ENCODE peak calls at places on chromosome 20, in eight cellular contexts. One of them, this sample, is unnamed.

GRCh38 chr20:38888059-38888831 is 38.0 kb upstream of the FAM83D start:
- DNase-seq in occipital lobe: peak; percentile 42
- DNase-seq in T-cell: no peak
- DNase-seq in D341Med: no peak
- DNase-seq in RCC 7860: no peak
- DNase-seq in cardiac septum: no peak
- DNase-seq in astrocyte of the cerebellum: no peak
- DNase-seq in DMS153: no peak
- DNase-seq in this sample: peak; percentile 70

GRCh38 chr20:24743641-24744040 is 205.4 kb upstream of the CST7 start:
- DNase-seq in occipital lobe: no peak
- DNase-seq in T-cell: no peak
- DNase-seq in D341Med: no peak
- DNase-seq in RCC 7860: no peak
- DNase-seq in cardiac septum: no peak
- DNase-seq in astrocyte of the cerebellum: no peak
- DNase-seq in DMS153: no peak
- DNase-seq in this sample: no peak

GRCh38 chr20:58239216-58239615 is 10.8 kb upstream of the ANKRD60 start:
- DNase-seq in occipital lobe: no peak
- DNase-seq in T-cell: no peak
- DNase-seq in D341Med: no peak
- DNase-seq in RCC 7860: no peak
- DNase-seq in cardiac septum: no peak
- DNase-seq in astrocyte of the cerebellum: no peak
- DNase-seq in DMS153: no peak
- DNase-seq in this sample: no peak

GRCh38 chr20:2114560-2114959 is 12.9 kb downstream of the STK35 start:
- DNase-seq in occipital lobe: no peak
- DNase-seq in T-cell: no peak
- DNase-seq in D341Med: no peak
- DNase-seq in RCC 7860: no peak
- DNase-seq in cardiac septum: no peak
- DNase-seq in astrocyte of the cerebellum: no peak
- DNase-seq in DMS153: no peak
- DNase-seq in this sample: no peak

GRCh38 chr20:6764619-6765018 is 2.9 kb upstream of the BMP2 start:
- DNase-seq in occipital lobe: no peak
- DNase-seq in T-cell: no peak
- DNase-seq in D341Med: no peak
- DNase-seq in RCC 7860: no peak
- DNase-seq in cardiac septum: no peak
- DNase-seq in astrocyte of the cerebellum: no peak
- DNase-seq in DMS153: no peak
- DNase-seq in this sample: no peak

GRCh38 chr20:7094438-7094997 is 327.0 kb downstream of the BMP2 start:
- DNase-seq in occipital lobe: no peak
- DNase-seq in T-cell: no peak
- DNase-seq in D341Med: peak; percentile 53
- DNase-seq in RCC 7860: peak; percentile 26
- DNase-seq in cardiac septum: no peak
- DNase-seq in astrocyte of the cerebellum: no peak
- DNase-seq in DMS153: no peak
- DNase-seq in this sample: no peak

GRCh38 chr20:44579313-44580090 is 2.9 kb upstream of the PKIG start:
- DNase-seq in occipital lobe: no peak
- DNase-seq in T-cell: no peak
- DNase-seq in D341Med: no peak
- DNase-seq in RCC 7860: no peak
- DNase-seq in cardiac septum: no peak
- DNase-seq in astrocyte of the cerebellum: no peak
- DNase-seq in DMS153: no peak
- DNase-seq in this sample: no peak

GRCh38 chr20:50666709-50667310 is 24.5 kb downstream of the RIPOR3 start:
- DNase-seq in occipital lobe: no peak
- DNase-seq in T-cell: no peak
- DNase-seq in D341Med: no peak
- DNase-seq in RCC 7860: no peak
- DNase-seq in cardiac septum: no peak
- DNase-seq in astrocyte of the cerebellum: no peak
- DNase-seq in DMS153: no peak
- DNase-seq in this sample: no peak

GRCh38 chr20:38714308-38714707 is 10.0 kb upstream of the SLC32A1 start:
- DNase-seq in occipital lobe: no peak
- DNase-seq in T-cell: no peak
- DNase-seq in D341Med: no peak
- DNase-seq in RCC 7860: no peak
- DNase-seq in cardiac septum: no peak
- DNase-seq in astrocyte of the cerebellum: no peak
- DNase-seq in DMS153: no peak
- DNase-seq in this sample: no peak

GRCh38 chr20:25750765-25751696 is 54.4 kb upstream of the ZNF337 start:
- DNase-seq in occipital lobe: peak; percentile 25
- DNase-seq in T-cell: peak; percentile 43
- DNase-seq in D341Med: peak; percentile 42
- DNase-seq in RCC 7860: no peak
- DNase-seq in cardiac septum: no peak
- DNase-seq in astrocyte of the cerebellum: no peak
- DNase-seq in DMS153: no peak
- DNase-seq in this sample: peak; percentile 86

GRCh38 chr20:23257848-23258746 is 92.5 kb upstream of the NXT1 start:
- DNase-seq in occipital lobe: no peak
- DNase-seq in T-cell: no peak
- DNase-seq in D341Med: no peak
- DNase-seq in RCC 7860: peak; percentile 76
- DNase-seq in cardiac septum: no peak
- DNase-seq in astrocyte of the cerebellum: peak; percentile 63
- DNase-seq in DMS153: peak; percentile 40
- DNase-seq in this sample: no peak

GRCh38 chr20:20731945-20732296 is 19.5 kb upstream of the RALGAPA2 start:
- DNase-seq in occipital lobe: no peak
- DNase-seq in T-cell: no peak
- DNase-seq in D341Med: no peak
- DNase-seq in RCC 7860: no peak
- DNase-seq in cardiac septum: no peak
- DNase-seq in astrocyte of the cerebellum: no peak
- DNase-seq in DMS153: no peak
- DNase-seq in this sample: no peak

GRCh38 chr20:49880177-49880576 is 35.2 kb downstream of the SPATA2 start:
- DNase-seq in occipital lobe: no peak
- DNase-seq in T-cell: no peak
- DNase-seq in D341Med: no peak
- DNase-seq in RCC 7860: no peak
- DNase-seq in cardiac septum: no peak
- DNase-seq in astrocyte of the cerebellum: peak; percentile 47
- DNase-seq in DMS153: no peak
- DNase-seq in this sample: no peak

GRCh38 chr20:33667245-33668086 is 723 bp downstream of the ACTL10 start:
- DNase-seq in occipital lobe: peak; percentile 57
- DNase-seq in T-cell: peak; percentile 39
- DNase-seq in D341Med: peak; percentile 27
- DNase-seq in RCC 7860: peak; percentile 52
- DNase-seq in cardiac septum: no peak
- DNase-seq in astrocyte of the cerebellum: peak; percentile 37
- DNase-seq in DMS153: peak; percentile 56
- DNase-seq in this sample: peak; percentile 92

GRCh38 chr20:31593221-31594001 is 11.7 kb upstream of the ID1 start:
- DNase-seq in occipital lobe: no peak
- DNase-seq in T-cell: no peak
- DNase-seq in D341Med: no peak
- DNase-seq in RCC 7860: peak; percentile 100
- DNase-seq in cardiac septum: no peak
- DNase-seq in astrocyte of the cerebellum: no peak
- DNase-seq in DMS153: peak; percentile 37
- DNase-seq in this sample: no peak

GRCh38 chr20:4160761-4161305 is 145.5 kb upstream of the RNF24 start:
- DNase-seq in occipital lobe: no peak
- DNase-seq in T-cell: no peak
- DNase-seq in D341Med: no peak
- DNase-seq in RCC 7860: peak; percentile 44
- DNase-seq in cardiac septum: no peak
- DNase-seq in astrocyte of the cerebellum: peak; percentile 43
- DNase-seq in DMS153: no peak
- DNase-seq in this sample: peak; percentile 82

GRCh38 chr20:24991897-24992419 is 593 bp downstream of the APMAP start:
- DNase-seq in occipital lobe: no peak
- DNase-seq in T-cell: peak; percentile 9
- DNase-seq in D341Med: peak; percentile 66
- DNase-seq in RCC 7860: no peak
- DNase-seq in cardiac septum: peak; percentile 76
- DNase-seq in astrocyte of the cerebellum: no peak
- DNase-seq in DMS153: no peak
- DNase-seq in this sample: peak; percentile 92

GRCh38 chr20:768426-768978 is at the start of gene SLC52A3:
- DNase-seq in occipital lobe: no peak
- DNase-seq in T-cell: no peak
- DNase-seq in D341Med: peak; percentile 69
- DNase-seq in RCC 7860: no peak
- DNase-seq in cardiac septum: peak; percentile 79
- DNase-seq in astrocyte of the cerebellum: no peak
- DNase-seq in DMS153: no peak
- DNase-seq in this sample: no peak

GRCh38 chr20:50048420-50049166 is 64.4 kb downstream of the UBE2V1 start:
- DNase-seq in occipital lobe: no peak
- DNase-seq in T-cell: no peak
- DNase-seq in D341Med: no peak
- DNase-seq in RCC 7860: peak; percentile 26
- DNase-seq in cardiac septum: no peak
- DNase-seq in astrocyte of the cerebellum: no peak
- DNase-seq in DMS153: no peak
- DNase-seq in this sample: no peak

GRCh38 chr20:47724398-47724797 is 60.9 kb downstream of the SULF2 start:
- DNase-seq in occipital lobe: no peak
- DNase-seq in T-cell: no peak
- DNase-seq in D341Med: no peak
- DNase-seq in RCC 7860: no peak
- DNase-seq in cardiac septum: no peak
- DNase-seq in astrocyte of the cerebellum: no peak
- DNase-seq in DMS153: no peak
- DNase-seq in this sample: no peak

GRCh38 chr20:64090165-64090564 is 6.0 kb upstream of the LKAAEAR1 start:
- DNase-seq in occipital lobe: peak; percentile 69
- DNase-seq in T-cell: no peak
- DNase-seq in D341Med: peak; percentile 66
- DNase-seq in RCC 7860: no peak
- DNase-seq in cardiac septum: no peak
- DNase-seq in astrocyte of the cerebellum: no peak
- DNase-seq in DMS153: no peak
- DNase-seq in this sample: no peak

GRCh38 chr20:10671850-10672578 is 1.8 kb downstream of the JAG1 start:
- DNase-seq in occipital lobe: peak; percentile 31
- DNase-seq in T-cell: no peak
- DNase-seq in D341Med: peak; percentile 40
- DNase-seq in RCC 7860: no peak
- DNase-seq in cardiac septum: peak; percentile 85
- DNase-seq in astrocyte of the cerebellum: no peak
- DNase-seq in DMS153: no peak
- DNase-seq in this sample: peak; percentile 88

GRCh38 chr20:2470051-2470431 is 548 bp downstream of the SNRPB start:
- DNase-seq in occipital lobe: peak; percentile 60
- DNase-seq in T-cell: peak; percentile 49
- DNase-seq in D341Med: peak; percentile 68
- DNase-seq in RCC 7860: peak; percentile 33
- DNase-seq in cardiac septum: no peak
- DNase-seq in astrocyte of the cerebellum: no peak
- DNase-seq in DMS153: peak; percentile 10
- DNase-seq in this sample: no peak

GRCh38 chr20:22466447-22467171 is 117.8 kb downstream of the FOXA2 start:
- DNase-seq in occipital lobe: no peak
- DNase-seq in T-cell: no peak
- DNase-seq in D341Med: no peak
- DNase-seq in RCC 7860: no peak
- DNase-seq in cardiac septum: no peak
- DNase-seq in astrocyte of the cerebellum: no peak
- DNase-seq in DMS153: peak; percentile 96
- DNase-seq in this sample: no peak